ENCODE peak calls at places on chromosomes 7 and 10, in five cellular contexts. Z, A, X, Q and L are unnamed samples.
A peak's percentile ranks its signal among the peaks of the same experiment; 100 is the strongest.

GRCh38 chr7:7157177-7157886 is 25.0 kb upstream of the C1GALT1 start:
- DNase-seq in Q (peak; percentile 58), A (no peak), Z (peak; percentile 92), X (peak; percentile 84), L (peak; percentile 84)

GRCh38 chr7:137937202-137937560 is 64.7 kb downstream of the CREB3L2 start:
- DNase-seq in Q (peak; percentile 74), X (peak; percentile 86), A (no peak), Z (no peak), L (peak; percentile 64)

GRCh38 chr7:33423646-33424020 is 294.3 kb downstream of the BBS9 start:
- DNase-seq in Z (no peak), X (no peak), Q (no peak), A (no peak), L (peak; percentile 13)

GRCh38 chr10:43573250-43574034 is 974 bp downstream of the ZNF239 start:
- DNase-seq in A (peak; percentile 27), Z (no peak), X (peak; percentile 71), Q (peak; percentile 31), L (peak; percentile 14)

GRCh38 chr10:74121368-74121767 is 29.3 kb downstream of the AP3M1 start:
- DNase-seq in Q (no peak), A (no peak), Z (no peak), X (no peak), L (peak; percentile 32)

GRCh38 chr10:128278362-128278761 is 152.1 kb upstream of the MKI67 start:
- DNase-seq in Z (no peak), Q (no peak), X (no peak), A (peak; percentile 43), L (no peak)

GRCh38 chr7:69078997-69079769 is 519.1 kb upstream of the AUTS2 start:
- DNase-seq in Q (no peak), A (no peak), Z (no peak), X (no peak), L (peak; percentile 18)

GRCh38 chr7:139731802-139732470 is 45.9 kb downstream of the HIPK2 start:
- DNase-seq in Q (peak; percentile 83), A (no peak), Z (no peak), X (peak; percentile 92), L (peak; percentile 91)

GRCh38 chr7:47500103-47500563 is 81.8 kb downstream of the TNS3 start:
- DNase-seq in Z (no peak), A (no peak), Q (no peak), X (no peak), L (no peak)

GRCh38 chr7:95322396-95322795 is 1.9 kb downstream of the PON1 start:
- DNase-seq in X (no peak), Z (no peak), A (no peak), Q (no peak), L (no peak)

GRCh38 chr7:102306916-102307677 is 20.4 kb downstream of the SH2B2 start:
- DNase-seq in Q (peak; percentile 78), Z (peak; percentile 10), A (no peak), X (peak; percentile 30), L (no peak)

GRCh38 chr10:26216577-26216948 is at the start of gene GAD2:
- DNase-seq in X (no peak), Q (no peak), A (no peak), Z (no peak), L (no peak)

GRCh38 chr7:109751241-109751640 is 1181.6 kb downstream of the DNAJB9 start:
- DNase-seq in A (no peak), Z (peak; percentile 56), Q (peak; percentile 7), X (peak; percentile 25), L (no peak)

GRCh38 chr7:2152646-2153045 is 80.1 kb downstream of the MAD1L1 start:
- DNase-seq in Z (no peak), Q (no peak), X (no peak), A (no peak), L (no peak)

GRCh38 chr10:97974526-97975525 is 55.6 kb downstream of the CRTAC1 start:
- DNase-seq in Z (no peak), A (peak; percentile 13), Q (no peak), X (no peak), L (no peak)

GRCh38 chr10:46282460-46283216 is 4.2 kb upstream of the ANTXRL start:
- DNase-seq in Z (peak; percentile 58), X (peak; percentile 90), A (peak; percentile 91), Q (peak; percentile 62), L (peak; percentile 68)

GRCh38 chr7:108211382-108212201 is 81.4 kb upstream of the LAMB4 start:
- DNase-seq in Q (peak; percentile 59), A (no peak), X (peak; percentile 53), Z (peak; percentile 11), L (peak; percentile 66)

GRCh38 chr7:25857376-25858067 is 294.5 kb upstream of the NFE2L3 start:
- DNase-seq in Q (peak; percentile 55), Z (no peak), X (peak; percentile 83), A (peak; percentile 36), L (no peak)

GRCh38 chr7:39631736-39632304 is 8.4 kb downstream of the RALA start:
- DNase-seq in Q (peak; percentile 43), X (peak; percentile 58), A (no peak), Z (no peak), L (no peak)

GRCh38 chr7:55108818-55109217 is 90.0 kb downstream of the EGFR start:
- DNase-seq in A (no peak), X (no peak), Q (no peak), Z (no peak), L (no peak)

GRCh38 chr7:158676171-158676840 is 28.3 kb downstream of the NCAPG2 start:
- DNase-seq in X (peak; percentile 69), Q (peak; percentile 37), A (no peak), Z (no peak), L (peak; percentile 32)

GRCh38 chr10:113099431-113100298 is 149.6 kb downstream of the TCF7L2 start:
- DNase-seq in X (no peak), Z (no peak), A (peak; percentile 47), Q (peak; percentile 43), L (peak; percentile 47)

GRCh38 chr7:85890244-85890811 is 703.5 kb upstream of the SEMA3D start:
- DNase-seq in A (peak; percentile 48), Q (peak; percentile 21), Z (no peak), X (peak; percentile 69), L (peak; percentile 42)

GRCh38 chr10:122159159-122159970 is 111.7 kb upstream of the BTBD16 start:
- DNase-seq in X (no peak), Q (peak; percentile 43), Z (no peak), A (no peak), L (no peak)

GRCh38 chr7:141752634-141753033 is 11.3 kb upstream of the TAS2R3 start:
- DNase-seq in Z (no peak), X (no peak), Q (no peak), A (no peak), L (no peak)

DNA sequence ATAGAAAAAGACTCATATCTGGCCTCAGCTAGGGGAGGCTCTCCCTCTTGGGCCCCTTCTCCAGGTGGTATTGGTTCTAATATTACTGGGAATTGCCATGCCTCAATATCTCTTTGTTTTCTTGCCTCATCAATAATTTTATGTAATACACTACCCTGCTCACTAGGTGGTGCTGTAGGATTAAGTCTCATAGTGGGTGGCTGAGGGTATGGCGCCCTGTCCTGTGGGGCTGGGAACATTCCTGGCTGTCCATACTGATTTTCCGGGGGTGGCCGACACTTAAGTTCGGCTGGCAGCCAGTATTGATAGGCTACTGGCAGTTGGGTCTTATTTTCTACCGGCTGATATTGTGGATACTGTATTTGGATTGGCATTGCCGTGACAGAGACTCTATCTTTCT is 9.0 kb upstream of the TAS2R3 start:
- DNase-seq in Z (no peak), X (peak; percentile 44), Q (no peak), A (peak; percentile 43), L (peak; percentile 16)
- H3K4me3 ChIP-seq in Z (no peak overlapping the region), X (no peak overlapping the region), Q (no peak overlapping the region), A (no peak overlapping the region), L (no peak overlapping the region)

GRCh38 chr10:32110790-32111189 is 54.6 kb upstream of the KIF5B start:
- DNase-seq in X (no peak), Z (no peak), A (no peak), Q (no peak), L (no peak)

GRCh38 chr10:32109603-32110002 is 53.4 kb upstream of the KIF5B start:
- DNase-seq in A (no peak), X (no peak), Z (no peak), Q (no peak), L (no peak)

GRCh38 chr10:32111585-32111984 is 55.4 kb upstream of the KIF5B start:
- DNase-seq in A (no peak), X (no peak), Q (no peak), Z (no peak), L (peak; percentile 1)

GRCh38 chr10:32114500-32114899 is 58.3 kb upstream of the KIF5B start:
- DNase-seq in Z (no peak), A (no peak), X (no peak), Q (no peak), L (no peak)

DNA sequence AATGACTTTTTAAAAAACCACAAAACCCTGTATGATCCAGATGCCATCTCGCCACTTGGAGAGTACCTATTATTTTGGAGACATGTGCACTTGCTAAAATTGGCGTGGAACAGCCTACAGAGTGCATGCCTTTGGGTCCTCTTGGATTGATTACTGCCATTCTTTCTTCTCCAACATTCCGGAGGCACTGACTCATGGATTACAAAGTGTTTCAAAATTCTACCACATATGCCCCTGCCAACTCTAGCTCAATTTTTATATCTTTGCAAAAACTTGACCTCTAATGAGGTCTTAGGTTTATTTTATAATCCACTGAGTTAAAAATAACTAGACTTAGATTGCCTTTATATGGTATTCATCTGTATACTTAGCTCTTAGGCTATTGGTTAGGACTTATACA is 55.8 kb upstream of the KIF5B start:
- DNase-seq in A (no peak), Z (no peak), X (peak; percentile 77), Q (peak; percentile 64), L (peak; percentile 81)
- H3K4me3 ChIP-seq in A (no peak overlapping the region), Z (no peak overlapping the region), X (no peak overlapping the region), Q (no peak overlapping the region), L (no peak overlapping the region)

GRCh38 chr10:93951905-93952304 is 41.8 kb upstream of the PLCE1 start:
- DNase-seq in A (no peak), Z (no peak), Q (no peak), X (no peak), L (no peak)

GRCh38 chr10:93941603-93942002 is 47.8 kb downstream of the SLC35G1 start:
- DNase-seq in X (no peak), Q (no peak), A (no peak), Z (no peak), L (no peak)

GRCh38 chr10:93945814-93946213 is 47.9 kb upstream of the PLCE1 start:
- DNase-seq in Q (no peak), A (no peak), X (no peak), Z (no peak), L (peak; percentile 36)

GRCh38 chr10:93947524-93947923 is 46.2 kb upstream of the PLCE1 start:
- DNase-seq in Q (peak; percentile 15), Z (no peak), X (no peak), A (no peak), L (peak; percentile 25)

GRCh38 chr10:93947055-93947454 is 46.7 kb upstream of the PLCE1 start:
- DNase-seq in X (peak; percentile 6), A (no peak), Q (peak; percentile 86), Z (no peak), L (peak; percentile 59)
- H3K4me3 ChIP-seq in X (no peak overlapping the region), A (no peak overlapping the region), Q (no peak overlapping the region), Z (no peak overlapping the region), L (no peak overlapping the region)

DNA sequence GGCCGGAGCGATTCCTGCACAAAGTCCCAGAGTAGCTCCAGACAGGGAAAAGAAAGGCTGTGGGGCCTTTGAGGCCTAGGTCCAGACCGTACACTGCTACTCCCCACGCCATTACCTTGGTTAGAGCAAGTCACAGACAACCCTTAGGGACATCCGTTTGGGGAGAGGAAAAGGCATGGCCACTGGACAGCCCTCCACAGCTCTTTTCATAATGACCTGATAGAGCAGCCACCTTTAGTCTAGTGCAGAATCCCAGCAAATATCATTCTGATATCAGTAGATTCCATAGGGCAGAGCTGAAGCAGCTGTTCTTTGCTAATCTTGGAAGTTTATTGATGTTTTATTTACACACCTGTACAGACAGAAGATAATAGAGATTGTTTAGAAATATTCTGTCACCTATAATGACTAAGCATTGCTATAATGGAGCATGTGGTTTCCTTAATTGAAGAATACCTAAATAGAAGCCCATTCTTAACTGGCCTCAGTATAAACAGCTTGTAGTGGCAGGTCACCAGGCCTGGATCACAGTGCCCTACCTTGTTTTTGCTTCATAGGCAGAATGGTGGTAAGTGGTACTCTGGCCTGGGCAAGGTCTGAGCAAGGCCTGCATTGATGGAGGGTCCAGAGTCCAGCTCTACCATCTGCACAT is 27.9 kb downstream of the OGDH start:
- DNase-seq in X (no peak), Z (no peak), A (no peak), Q (peak; percentile 25), L (no peak)
- H3K4me3 ChIP-seq in X (no peak overlapping the region), Z (no peak overlapping the region), A (no peak overlapping the region), Q (no peak overlapping the region), L (no peak overlapping the region)